ENCODE peak calls at places on chromosomes 4 and X, in seven cellular contexts. F is HCT116, H is GM12892, K is K562, J is suprapubic skin, M is transverse colon, Q is upper lobe of left lung. C is an unnamed sample.

GRCh38 chr4:75630932-75631320 is 598 bp upstream of the CDKL2 start:
- DNase-seq in K (no peak), Q (no peak), M (no peak), F (no peak), H (no peak), J (no peak), C (no peak)

GRCh38 chrX:24225265-24225664 is 75.7 kb downstream of the ZFX start:
- DNase-seq in J (no peak), H (no peak), Q (no peak), K (no peak), F (no peak), M (no peak), C (no peak)

GRCh38 chr4:155679343-155679742 is 12.7 kb downstream of the GUCY1A1 start:
- DNase-seq in H (no peak), Q (peak; percentile 77), K (no peak), M (no peak), J (peak; percentile 57), F (no peak), C (peak; percentile 74)

GRCh38 chr4:164239433-164239832 is 514.5 kb upstream of the SMIM31 start:
- DNase-seq in H (no peak), M (no peak), Q (no peak), J (no peak), F (no peak), K (no peak), C (no peak)

GRCh38 chrX:137234651-137235402 is 201.0 kb upstream of the GPR101 start:
- DNase-seq in F (no peak), K (no peak), J (no peak), H (no peak), M (no peak), Q (no peak), C (no peak)

GRCh38 chr4:54940996-54941395 is 184.4 kb downstream of the KDR start:
- DNase-seq in M (no peak), F (no peak), J (no peak), K (no peak), Q (no peak), H (no peak), C (no peak)

GRCh38 chr4:127586922-127587571 is 45.7 kb upstream of the INTU start:
- DNase-seq in H (no peak), M (no peak), K (peak; percentile 47), F (peak; percentile 38), J (no peak), Q (no peak), C (no peak)

GRCh38 chrX:107429090-107429489 is 20.4 kb upstream of the FRMPD3 start:
- DNase-seq in K (no peak), Q (no peak), M (peak; percentile 34), F (no peak), J (no peak), H (no peak), C (no peak)

GRCh38 chrX:40167240-40168182 is 69.8 kb upstream of the BCOR start:
- DNase-seq in J (no peak), K (peak; percentile 16), Q (no peak), F (no peak), M (peak; percentile 44), H (no peak), C (no peak)

GRCh38 chrX:65035451-65035779 is 59.2 kb upstream of the ZC4H2 start:
- DNase-seq in H (peak; percentile 6), Q (peak; percentile 21), K (peak; percentile 5), J (no peak), M (peak; percentile 28), F (no peak), C (peak; percentile 11)

GRCh38 chrX:33336783-33337182 is 125.4 kb upstream of the DMD start:
- DNase-seq in Q (peak; percentile 20), F (no peak), H (no peak), J (no peak), M (no peak), K (no peak), C (peak; percentile 5)

GRCh38 chr4:139902328-139903217 is 237.0 kb downstream of the MGST2 start:
- DNase-seq in M (no peak), H (no peak), K (no peak), F (no peak), Q (no peak), J (no peak), C (peak; percentile 23)

GRCh38 chr4:56261027-56261426 is 126.3 kb downstream of the AASDH start:
- DNase-seq in F (no peak), M (no peak), H (no peak), J (no peak), K (no peak), Q (no peak), C (no peak)

GRCh38 chr4:12879500-12879899 is 604.6 kb downstream of the RAB28 start:
- DNase-seq in K (no peak), H (no peak), F (no peak), J (no peak), Q (no peak), M (no peak), C (no peak)
- TF ChIP-seq POLR2AphosphoS5 in K (no peak), H (no peak), F (no peak), J (no peak), Q (no peak), M (no peak), C (no peak)

GRCh38 chr4:151409470-151410313 is 716 bp downstream of the FHIP1A start:
- DNase-seq in Q (peak; percentile 58), M (peak; percentile 64), J (peak; percentile 72), H (no peak), K (peak; percentile 6), F (peak; percentile 3), C (peak; percentile 62)

GRCh38 chr4:151407466-151408379 is 1.3 kb upstream of the FHIP1A start:
- DNase-seq in Q (peak; percentile 65), M (peak; percentile 59), H (peak; percentile 54), K (no peak), J (peak; percentile 65), F (no peak), C (peak; percentile 58)

GRCh38 chr4:151407018-151407417 is 2.0 kb upstream of the FHIP1A start:
- DNase-seq in Q (no peak), F (no peak), M (no peak), J (no peak), H (no peak), K (no peak), C (no peak)

GRCh38 chr4:151408380-151408629 is 671 bp upstream of the FHIP1A start:
- DNase-seq in M (no peak), H (peak; percentile 17), F (no peak), K (peak; percentile 5), Q (no peak), J (no peak), C (no peak)

GRCh38 chr4:151408630-151409469 is at the start of gene FHIP1A:
- DNase-seq in F (peak; percentile 93), Q (peak; percentile 92), K (peak; percentile 94), M (peak; percentile 93), J (peak; percentile 85), H (peak; percentile 66), C (peak; percentile 94)
- TF ChIP-seq POLR2A in F (peak; percentile 76), Q (peak; percentile 68), K (peak; percentile 40), M (peak; percentile 91), J (no peak), H (no peak), C (peak; percentile 81)

DNA sequence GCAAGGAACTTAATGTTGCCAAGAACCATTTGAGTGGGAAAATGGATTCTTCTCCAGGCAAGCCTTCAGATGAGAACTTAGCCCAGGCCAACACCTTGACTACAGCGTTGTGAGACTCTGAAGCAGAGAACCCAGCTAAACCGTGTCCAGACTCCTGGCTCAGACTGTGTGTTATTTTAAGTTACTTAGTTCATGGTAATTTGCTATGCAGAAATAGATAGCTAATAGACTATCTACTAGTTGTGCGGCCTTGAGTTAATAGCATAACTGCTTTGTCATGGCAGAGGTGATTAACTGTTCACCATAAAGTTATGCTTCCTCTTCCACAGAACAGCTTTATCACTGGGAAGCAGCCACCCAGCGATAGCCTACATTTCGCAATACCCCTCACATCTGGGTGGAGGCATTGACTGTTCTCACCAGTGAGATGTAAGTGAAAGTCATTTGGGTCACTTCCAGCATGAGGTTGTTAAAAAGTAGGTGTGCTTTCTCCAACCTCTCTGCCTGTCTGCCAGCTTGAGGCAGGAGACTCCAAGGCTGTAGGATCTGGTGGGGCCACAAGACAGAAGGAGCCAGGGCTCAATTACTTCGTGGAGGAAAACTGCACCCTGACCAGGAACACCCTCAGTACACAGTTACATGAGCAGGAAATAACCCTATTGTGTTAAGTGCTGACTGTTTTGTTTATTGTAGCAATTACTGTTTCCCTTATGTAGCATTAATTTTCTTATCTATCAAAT is 94.2 kb downstream of the GPAT3 start:
- DNase-seq in Q (peak; percentile 62), J (no peak), K (peak; percentile 84), M (peak; percentile 83), H (no peak), F (no peak), C (no peak)
- TF ChIP-seq POLR2AphosphoS5 in Q (peak; percentile 41), J (no peak), K (peak; percentile 98), M (peak; percentile 78), H (no peak), F (no peak), C (peak; percentile 10)

GRCh38 chrX:154021131-154021611 is 1.5 kb upstream of the IRAK1 start:
- DNase-seq in K (peak; percentile 25), Q (no peak), H (no peak), F (no peak), M (no peak), J (no peak), C (no peak)

GRCh38 chrX:154020500-154021115 is 906 bp upstream of the IRAK1 start:
- DNase-seq in K (no peak), H (no peak), J (no peak), F (no peak), Q (no peak), M (no peak), C (no peak)

GRCh38 chrX:154019061-154019621 is 561 bp downstream of the IRAK1 start:
- DNase-seq in M (peak; percentile 21), F (no peak), J (no peak), Q (no peak), K (peak; percentile 56), H (no peak), C (no peak)

GRCh38 chrX:154018518-154019060 is 1.1 kb downstream of the IRAK1 start:
- DNase-seq in K (peak; percentile 25), J (no peak), Q (no peak), F (no peak), H (no peak), M (no peak), C (no peak)

DNA sequence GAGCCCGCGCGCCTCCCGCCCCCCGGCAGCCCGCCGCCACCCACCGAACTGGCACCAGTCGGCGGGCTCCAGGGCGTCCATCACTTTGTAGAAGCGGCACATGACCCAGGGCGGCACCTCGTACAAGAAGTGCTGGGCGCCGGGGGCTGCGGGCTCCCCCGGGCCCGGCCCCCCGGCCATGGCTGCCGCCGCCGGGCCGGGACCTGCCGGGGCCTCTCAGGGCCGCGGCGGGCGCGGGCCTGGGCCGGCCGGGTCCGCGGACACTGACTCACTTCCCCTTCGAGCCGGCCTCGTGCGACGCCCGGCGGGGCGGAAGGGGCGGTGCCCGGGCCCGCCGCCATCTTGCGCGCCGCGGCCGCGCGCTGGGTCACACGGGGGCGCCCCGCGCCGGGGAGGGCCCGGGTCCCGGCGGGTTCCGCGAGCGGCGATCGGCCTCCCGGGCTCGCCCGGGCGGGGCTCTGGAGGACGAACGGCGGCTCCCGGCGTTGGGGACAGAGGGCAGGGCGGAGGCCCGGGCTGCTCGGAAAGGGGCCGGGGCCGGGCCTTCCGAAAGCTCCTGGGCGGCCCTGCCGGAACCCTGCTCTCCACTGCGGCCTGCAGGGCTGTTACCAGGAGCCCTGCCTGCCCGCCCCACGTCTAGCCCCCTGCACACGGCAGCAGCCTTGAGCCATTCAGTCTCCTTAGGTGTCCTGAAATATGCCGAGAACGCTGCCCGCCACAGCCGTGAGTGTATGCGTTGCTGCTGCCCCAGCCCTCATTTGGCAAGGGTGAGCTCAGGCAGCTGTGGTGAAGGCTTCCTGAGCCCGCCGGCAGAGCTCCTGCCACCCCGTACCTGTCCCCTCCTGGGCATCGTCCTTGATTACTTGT is at the start of gene IRAK1:
- DNase-seq in M (peak; percentile 67), F (no peak), Q (peak; percentile 59), K (peak; percentile 86), J (no peak), H (peak; percentile 69), C (peak; percentile 27)
- TF ChIP-seq POLR2A in M (peak; percentile 39), F (peak; percentile 43), Q (no peak), K (peak; percentile 53), J (no peak), H (peak; percentile 54), C (no peak)